ENCODE peak calls at places on chromosome 2, in ten cellular contexts. I, S, T, Z, L, A, E, U, J and O are unnamed samples.
A peak's percentile ranks its signal among the peaks of the same experiment; 100 is the strongest.

GRCh38 chr2:203360833-203361430 is 32.7 kb downstream of the ABI2 start:
- DNase-seq in T (no peak), Z (no peak), I (no peak), U (no peak), A (no peak), S (peak; percentile 74), L (peak; percentile 19), E (peak; percentile 36), J (no peak), O (no peak)

GRCh38 chr2:61354486-61355197 is 116.2 kb downstream of the USP34 start:
- DNase-seq in T (no peak), E (no peak), S (no peak), L (no peak), U (no peak), I (peak; percentile 84), J (no peak), Z (no peak), A (no peak), O (no peak)

GRCh38 chr2:7233126-7233525 is 315.9 kb downstream of the RNF144A start:
- DNase-seq in L (no peak), I (no peak), T (no peak), E (no peak), U (no peak), Z (no peak), S (no peak), A (no peak), J (no peak), O (no peak)

GRCh38 chr2:227805578-227805977 is 8.1 kb upstream of the CCL20 start:
- DNase-seq in Z (no peak), T (peak; percentile 42), J (no peak), U (peak; percentile 14), I (no peak), A (no peak), S (no peak), E (no peak), L (no peak), O (no peak)

GRCh38 chr2:234996467-234997270 is 44.9 kb downstream of the SH3BP4 start:
- DNase-seq in T (no peak), U (peak; percentile 94), I (no peak), Z (no peak), E (no peak), L (peak; percentile 79), A (no peak), J (no peak), S (no peak), O (peak; percentile 79)

GRCh38 chr2:11636593-11637295 is 33.3 kb downstream of the NTSR2 start:
- DNase-seq in A (no peak), E (no peak), Z (no peak), L (no peak), T (no peak), U (no peak), S (no peak), J (no peak), I (no peak), O (no peak)

GRCh38 chr2:37111971-37112370 is 27.7 kb downstream of the GPATCH11 start:
- DNase-seq in L (no peak), J (no peak), E (no peak), Z (no peak), U (no peak), A (no peak), S (no peak), I (peak; percentile 70), T (no peak), O (no peak)

GRCh38 chr2:129724021-129724757 is 255.3 kb upstream of the RAB6C start:
- DNase-seq in I (no peak), Z (no peak), L (no peak), S (no peak), J (no peak), T (no peak), U (no peak), A (no peak), E (no peak), O (no peak)

GRCh38 chr2:239405071-239405470 is 4.3 kb upstream of the HDAC4 start:
- DNase-seq in L (no peak), I (no peak), T (no peak), J (peak; percentile 58), S (no peak), A (no peak), U (no peak), Z (no peak), E (no peak), O (no peak)
- H3K4me3 ChIP-seq in L (no peak overlapping the region), I (no peak overlapping the region), T (no peak overlapping the region), J (no peak overlapping the region), S (no peak overlapping the region), A (no peak overlapping the region), U (no peak overlapping the region), Z (no peak overlapping the region), E (no peak overlapping the region), O (no peak overlapping the region)

GRCh38 chr2:212536385-212537310 is 2.0 kb downstream of the ERBB4 start:
- DNase-seq in Z (no peak), I (no peak), J (peak; percentile 72), L (no peak), S (peak; percentile 32), E (no peak), T (no peak), A (no peak), U (no peak), O (no peak)

GRCh38 chr2:212539145-212539880 is 711 bp upstream of the ERBB4 start:
- DNase-seq in E (peak; percentile 64), Z (no peak), U (no peak), I (peak; percentile 34), T (no peak), L (no peak), J (peak; percentile 65), A (no peak), S (peak; percentile 68), O (no peak)

GRCh38 chr2:212538156-212539144 is at the start of gene ERBB4:
- DNase-seq in I (no peak), T (no peak), S (peak; percentile 40), E (peak; percentile 41), L (no peak), U (no peak), Z (no peak), J (peak; percentile 80), A (no peak), O (no peak)

GRCh38 chr2:212537311-212538155 is 1.1 kb downstream of the ERBB4 start:
- DNase-seq in S (peak; percentile 42), A (no peak), Z (no peak), T (no peak), I (peak; percentile 65), E (peak; percentile 30), J (peak; percentile 83), U (no peak), L (no peak), O (no peak)

GRCh38 chr2:212535963-212536362 is 2.6 kb downstream of the ERBB4 start:
- DNase-seq in I (no peak), A (no peak), S (no peak), J (no peak), T (no peak), E (no peak), U (no peak), Z (no peak), L (no peak), O (no peak)
- H3K27me3 ChIP-seq in I (peaks cover 26% of the 10 kb centered on the region), A (peaks cover 65% of the 10 kb centered on the region), S (peaks cover 67% of the 10 kb centered on the region), J (peaks cover 43% of the 10 kb centered on the region), T (peaks cover 18% of the 10 kb centered on the region), E (peaks cover 55% of the 10 kb centered on the region), U (peaks cover 24% of the 10 kb centered on the region), Z (no peaks in the 10 kb centered on the region), L (peaks cover 42% of the 10 kb centered on the region), O (peaks cover 14% of the 10 kb centered on the region)

GRCh38 chr2:86139981-86140380 is 33.9 kb downstream of the PTCD3 start:
- DNase-seq in Z (no peak), U (no peak), I (no peak), T (no peak), J (no peak), E (no peak), S (no peak), A (no peak), L (no peak), O (no peak)

GRCh38 chr2:86136141-86136540 is 30.1 kb downstream of the PTCD3 start:
- DNase-seq in S (no peak), L (no peak), T (no peak), E (no peak), A (no peak), U (no peak), Z (no peak), I (no peak), J (no peak), O (no peak)

GRCh38 chr2:86134709-86135108 is 28.7 kb downstream of the PTCD3 start:
- DNase-seq in E (no peak), U (no peak), L (no peak), J (no peak), A (no peak), S (no peak), I (no peak), Z (no peak), T (no peak), O (no peak)

GRCh38 chr2:86138736-86139625 is 32.9 kb downstream of the PTCD3 start:
- DNase-seq in A (no peak), E (no peak), Z (no peak), U (no peak), I (no peak), J (no peak), T (no peak), L (no peak), S (no peak), O (no peak)

DNA sequence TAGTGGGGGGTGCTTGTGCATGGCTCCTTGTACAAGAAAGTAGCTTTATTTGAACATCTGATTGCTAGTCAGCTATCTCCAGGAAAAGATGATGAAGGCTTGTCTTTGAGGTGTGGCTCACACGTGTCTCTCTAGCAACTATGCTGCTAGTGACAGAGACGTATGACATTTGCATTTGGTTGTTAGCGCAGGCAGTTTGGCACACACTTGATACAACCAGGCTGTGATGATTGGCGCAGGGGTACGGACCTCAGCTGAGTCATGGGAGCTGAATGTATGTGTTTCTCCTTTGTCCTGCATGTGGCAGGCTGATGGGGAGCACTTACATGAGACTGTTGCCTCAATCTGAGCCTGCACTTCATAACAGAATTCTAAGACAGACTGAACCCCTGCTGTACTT is 29.6 kb downstream of the PTCD3 start:
- DNase-seq in T (no peak), A (no peak), I (no peak), U (no peak), J (no peak), S (no peak), E (no peak), Z (no peak), L (no peak), O (no peak)
- H3K36me3 ChIP-seq in T (peaks cover 92% of the 10 kb centered on the region), A (peaks cover 72% of the 10 kb centered on the region), I (peaks cover 28% of the 10 kb centered on the region), U (peaks cover 75% of the 10 kb centered on the region), J (peaks cover 4% of the 10 kb centered on the region), S (peaks cover 100% of the 10 kb centered on the region), E (peaks cover 98% of the 10 kb centered on the region), Z (peaks cover 65% of the 10 kb centered on the region), L (peaks cover 55% of the 10 kb centered on the region), O (peaks cover 1% of the 10 kb centered on the region)

GRCh38 chr2:149059822-149060221 is 21.3 kb downstream of the LYPD6B start:
- DNase-seq in Z (no peak), J (no peak), E (no peak), T (no peak), A (no peak), I (no peak), L (no peak), U (no peak), S (no peak), O (no peak)

GRCh38 chr2:149056541-149056940 is 18.0 kb downstream of the LYPD6B start:
- DNase-seq in T (no peak), E (no peak), U (no peak), L (no peak), S (no peak), I (no peak), A (no peak), J (no peak), Z (no peak), O (no peak)

GRCh38 chr2:149058936-149059335 is 20.4 kb downstream of the LYPD6B start:
- DNase-seq in L (no peak), I (peak; percentile 50), E (no peak), T (no peak), Z (no peak), A (no peak), U (no peak), J (no peak), S (no peak), O (no peak)

GRCh38 chr2:149061119-149061518 is 22.6 kb downstream of the LYPD6B start:
- DNase-seq in A (no peak), U (no peak), E (no peak), J (no peak), I (no peak), S (no peak), T (no peak), Z (no peak), L (no peak), O (no peak)

DNA sequence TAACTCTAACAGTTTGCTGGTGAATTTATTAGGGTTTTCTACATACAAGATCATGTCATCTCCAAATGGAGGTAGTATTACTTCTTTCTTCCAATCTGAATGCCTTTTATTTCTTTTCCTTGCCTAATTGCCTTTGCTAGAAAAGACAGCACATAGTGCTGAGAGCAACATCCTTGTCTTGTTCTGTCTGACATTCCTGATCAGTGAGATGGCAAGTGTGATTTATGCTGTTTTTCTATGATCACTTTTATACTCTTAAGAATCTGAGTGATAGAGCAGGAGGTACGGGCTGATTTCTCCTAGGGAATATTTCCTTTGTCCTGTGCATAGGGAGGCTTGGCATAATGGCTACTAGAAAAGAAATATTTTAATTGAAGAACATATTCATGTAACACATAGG is 17.3 kb downstream of the LYPD6B start:
- DNase-seq in Z (no peak), S (no peak), T (no peak), E (no peak), I (no peak), U (no peak), A (no peak), L (no peak), J (no peak), O (no peak)
- H3K4me3 ChIP-seq in Z (no peak overlapping the region), S (no peak overlapping the region), T (no peak overlapping the region), E (no peak overlapping the region), I (no peak overlapping the region), U (no peak overlapping the region), A (no peak overlapping the region), L (no peak overlapping the region), J (no peak overlapping the region), O (no peak overlapping the region)